ENCODE peak calls at places on chromosomes 6 and 20, in four cellular contexts. W is coronary artery, V is cortex of kidney, C is RWPE1. U is an unnamed sample.

GRCh38 chr20:50975701-50976330 is 17.2 kb downstream of the MOCS3 start:
- DNase-seq in W (no peak), C (no peak), V (no peak), U (no peak)

GRCh38 chr6:157552171-157552747 is 171.3 kb downstream of the ZDHHC14 start:
- DNase-seq in W (no peak), V (no peak), C (peak), U (no peak)

GRCh38 chr6:24581084-24581669 is 64.8 kb downstream of the KIAA0319 start:
- DNase-seq in C (peak), V (no peak), W (no peak), U (peak)

GRCh38 chr6:43276180-43277082 is 21.6 kb upstream of the SLC22A7 start:
- DNase-seq in V (no peak), C (no peak), W (no peak), U (peak)

GRCh38 chr6:106163966-106164877 is 78.1 kb downstream of the PRDM1 start:
- DNase-seq in C (no peak), V (no peak), W (no peak), U (no peak)

GRCh38 chr6:33963351-33963750 is 159.5 kb upstream of the MLN start:
- DNase-seq in C (no peak), W (no peak), V (no peak), U (no peak)

GRCh38 chr20:10250902-10251301 is 32.3 kb downstream of the SNAP25 start:
- DNase-seq in V (no peak), W (no peak), C (peak), U (no peak)

GRCh38 chr6:43768983-43769525 is 957 bp upstream of the VEGFA start:
- DNase-seq in W (no peak), V (no peak), C (no peak), U (no peak)

GRCh38 chr20:23366384-23366783 is 4.4 kb downstream of the GZF1 start:
- DNase-seq in V (no peak), W (no peak), C (no peak), U (no peak)

GRCh38 chr6:39913391-39913916 is 20.8 kb downstream of the MOCS1 start:
- DNase-seq in V (no peak), W (peak), C (no peak), U (no peak)

GRCh38 chr6:33962673-33963072 is 158.9 kb upstream of the MLN start:
- DNase-seq in W (peak), V (no peak), C (no peak), U (no peak)

GRCh38 chr20:39358052-39358451 is 395.9 kb downstream of the DHX35 start:
- DNase-seq in C (no peak), V (no peak), W (no peak), U (no peak)

GRCh38 chr6:28764014-28764723 is 159.6 kb downstream of the TRIM27 start:
- DNase-seq in W (no peak), C (no peak), V (no peak), U (no peak)

GRCh38 chr6:3284436-3284876 is 25.7 kb downstream of the PSMG4 start:
- DNase-seq in V (no peak), W (no peak), C (no peak), U (no peak)

GRCh38 chr6:27720607-27721580 is 191.3 kb downstream of the OR2B2 start:
- DNase-seq in V (no peak), C (peak), W (no peak), U (no peak)